ENCODE peak calls at places on chromosome 13, in six cellular contexts. One of them, this sample, is unnamed. For H3K4me1, the result is how much of the 10 kb centered on the place peaks cover.

GRCh38 chr13:112727581-112727980 is 37.7 kb downstream of the ATP11A start:
- DNase-seq in esophagus squamous epithelium: no peak
- DNase-seq in uterus: no peak
- DNase-seq in ovary: peak
- DNase-seq in cardiac muscle cell: no peak
- DNase-seq in CD4-positive, alpha-beta memory T cell: no peak
- DNase-seq in this sample: no peak

GRCh38 chr13:20295956-20296355 is 63.8 kb upstream of the GJB6 start:
- DNase-seq in esophagus squamous epithelium: no peak
- DNase-seq in uterus: no peak
- DNase-seq in ovary: no peak
- DNase-seq in cardiac muscle cell: no peak
- DNase-seq in CD4-positive, alpha-beta memory T cell: no peak
- DNase-seq in this sample: no peak

GRCh38 chr13:113219311-113219940 is 10.0 kb downstream of the CUL4A start:
- DNase-seq in esophagus squamous epithelium: no peak
- DNase-seq in uterus: no peak
- DNase-seq in ovary: no peak
- DNase-seq in cardiac muscle cell: no peak
- DNase-seq in CD4-positive, alpha-beta memory T cell: no peak
- DNase-seq in this sample: peak

GRCh38 chr13:111460548-111461444 is 140.4 kb downstream of the TEX29 start:
- DNase-seq in esophagus squamous epithelium: no peak
- DNase-seq in uterus: peak
- DNase-seq in ovary: peak
- DNase-seq in cardiac muscle cell: peak
- DNase-seq in CD4-positive, alpha-beta memory T cell: no peak
- DNase-seq in this sample: no peak

GRCh38 chr13:114152285-114152645 is 19.8 kb upstream of the RASA3 start:
- DNase-seq in esophagus squamous epithelium: no peak
- DNase-seq in uterus: no peak
- DNase-seq in ovary: no peak
- DNase-seq in cardiac muscle cell: no peak
- DNase-seq in CD4-positive, alpha-beta memory T cell: no peak
- DNase-seq in this sample: no peak

GRCh38 chr13:77028202-77028601 is 1.2 kb upstream of the FBXL3 start:
- DNase-seq in esophagus squamous epithelium: no peak
- DNase-seq in uterus: peak
- DNase-seq in ovary: no peak
- DNase-seq in cardiac muscle cell: peak
- DNase-seq in CD4-positive, alpha-beta memory T cell: no peak
- DNase-seq in this sample: no peak

GRCh38 chr13:42379241-42379640 is 107.3 kb downstream of the AKAP11 start:
- DNase-seq in esophagus squamous epithelium: no peak
- DNase-seq in uterus: no peak
- DNase-seq in ovary: no peak
- DNase-seq in cardiac muscle cell: no peak
- DNase-seq in CD4-positive, alpha-beta memory T cell: no peak
- DNase-seq in this sample: no peak

GRCh38 chr13:100154835-100155463 is 66.1 kb downstream of the PCCA start:
- DNase-seq in esophagus squamous epithelium: no peak
- DNase-seq in uterus: no peak
- DNase-seq in ovary: no peak
- DNase-seq in cardiac muscle cell: no peak
- DNase-seq in CD4-positive, alpha-beta memory T cell: no peak
- DNase-seq in this sample: no peak

GRCh38 chr13:98664047-98664446 is 87.1 kb upstream of the STK24 start:
- DNase-seq in esophagus squamous epithelium: no peak
- DNase-seq in uterus: no peak
- DNase-seq in ovary: no peak
- DNase-seq in cardiac muscle cell: peak
- DNase-seq in CD4-positive, alpha-beta memory T cell: no peak
- DNase-seq in this sample: no peak

GRCh38 chr13:101452519-101453485 is at the start of gene ITGBL1:
- DNase-seq in esophagus squamous epithelium: no peak
- DNase-seq in uterus: no peak
- DNase-seq in ovary: no peak
- DNase-seq in cardiac muscle cell: peak
- DNase-seq in CD4-positive, alpha-beta memory T cell: no peak
- DNase-seq in this sample: no peak

GRCh38 chr13:113754242-113754641 is 4.8 kb upstream of the TMEM255B start:
- DNase-seq in esophagus squamous epithelium: no peak
- DNase-seq in uterus: no peak
- DNase-seq in ovary: no peak
- DNase-seq in cardiac muscle cell: no peak
- DNase-seq in CD4-positive, alpha-beta memory T cell: no peak
- DNase-seq in this sample: no peak

GRCh38 chr13:73092831-73093230 is 34.0 kb downstream of the KLF5 start:
- DNase-seq in esophagus squamous epithelium: no peak
- DNase-seq in uterus: no peak
- DNase-seq in ovary: no peak
- DNase-seq in cardiac muscle cell: no peak
- DNase-seq in CD4-positive, alpha-beta memory T cell: no peak
- DNase-seq in this sample: no peak

GRCh38 chr13:99217461-99218101 is 16.9 kb downstream of the UBAC2 start:
- DNase-seq in esophagus squamous epithelium: no peak
- DNase-seq in uterus: no peak
- DNase-seq in ovary: no peak
- DNase-seq in cardiac muscle cell: no peak
- DNase-seq in CD4-positive, alpha-beta memory T cell: no peak
- DNase-seq in this sample: no peak

GRCh38 chr13:43786766-43787517 is at the start of gene ENOX1:
- DNase-seq in esophagus squamous epithelium: no peak
- DNase-seq in uterus: peak
- DNase-seq in ovary: peak
- DNase-seq in cardiac muscle cell: peak
- DNase-seq in CD4-positive, alpha-beta memory T cell: no peak
- DNase-seq in this sample: no peak

GRCh38 chr13:110422913-110423688 is 116.0 kb downstream of the COL4A2 start:
- DNase-seq in esophagus squamous epithelium: no peak
- DNase-seq in uterus: no peak
- DNase-seq in ovary: no peak
- DNase-seq in cardiac muscle cell: no peak
- DNase-seq in CD4-positive, alpha-beta memory T cell: no peak
- DNase-seq in this sample: no peak
- H3K4me1 ChIP-seq in esophagus squamous epithelium: under half
- H3K4me1 ChIP-seq in uterus: under half
- H3K4me1 ChIP-seq in ovary: under half
- H3K4me1 ChIP-seq in cardiac muscle cell: under half
- H3K4me1 ChIP-seq in CD4-positive, alpha-beta memory T cell: under half
- H3K4me1 ChIP-seq in this sample: under half

GRCh38 chr13:48506092-48506701 is 26.7 kb downstream of the RCBTB2 start:
- DNase-seq in esophagus squamous epithelium: no peak
- DNase-seq in uterus: no peak
- DNase-seq in ovary: no peak
- DNase-seq in cardiac muscle cell: no peak
- DNase-seq in CD4-positive, alpha-beta memory T cell: no peak
- DNase-seq in this sample: no peak
- H3K4me3 ChIP-seq in esophagus squamous epithelium: no peak
- H3K4me3 ChIP-seq in uterus: no peak
- H3K4me3 ChIP-seq in ovary: no peak
- H3K4me3 ChIP-seq in cardiac muscle cell: no peak
- H3K4me3 ChIP-seq in CD4-positive, alpha-beta memory T cell: peak
- H3K4me3 ChIP-seq in this sample: no peak

DNA sequence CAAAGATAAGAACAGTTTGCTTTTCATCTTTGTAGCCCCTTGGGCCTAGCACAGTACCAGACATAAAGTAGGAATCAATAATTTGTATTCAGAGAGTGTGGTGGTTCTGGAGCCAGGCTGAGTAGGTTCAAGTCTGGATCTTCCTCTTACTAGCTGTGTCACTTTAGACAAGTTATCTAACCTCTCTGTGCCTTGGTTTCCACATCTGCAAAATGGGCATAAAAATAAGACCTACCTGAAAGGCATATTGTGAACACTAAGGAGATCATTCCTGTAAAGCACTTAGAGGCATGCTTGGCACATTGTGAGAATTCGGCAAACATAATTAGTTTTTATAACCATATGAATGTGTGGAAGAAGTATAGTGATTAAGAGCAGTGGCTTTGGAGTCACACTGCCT is 95.8 kb downstream of the MBNL2 start:
- DNase-seq in esophagus squamous epithelium: no peak
- DNase-seq in uterus: no peak
- DNase-seq in ovary: no peak
- DNase-seq in cardiac muscle cell: no peak
- DNase-seq in CD4-positive, alpha-beta memory T cell: no peak
- DNase-seq in this sample: no peak
- H3K4me1 ChIP-seq in esophagus squamous epithelium: under half
- H3K4me1 ChIP-seq in uterus: under half
- H3K4me1 ChIP-seq in ovary: under half
- H3K4me1 ChIP-seq in cardiac muscle cell: under half
- H3K4me1 ChIP-seq in CD4-positive, alpha-beta memory T cell: under half
- H3K4me1 ChIP-seq in this sample: under half

DNA sequence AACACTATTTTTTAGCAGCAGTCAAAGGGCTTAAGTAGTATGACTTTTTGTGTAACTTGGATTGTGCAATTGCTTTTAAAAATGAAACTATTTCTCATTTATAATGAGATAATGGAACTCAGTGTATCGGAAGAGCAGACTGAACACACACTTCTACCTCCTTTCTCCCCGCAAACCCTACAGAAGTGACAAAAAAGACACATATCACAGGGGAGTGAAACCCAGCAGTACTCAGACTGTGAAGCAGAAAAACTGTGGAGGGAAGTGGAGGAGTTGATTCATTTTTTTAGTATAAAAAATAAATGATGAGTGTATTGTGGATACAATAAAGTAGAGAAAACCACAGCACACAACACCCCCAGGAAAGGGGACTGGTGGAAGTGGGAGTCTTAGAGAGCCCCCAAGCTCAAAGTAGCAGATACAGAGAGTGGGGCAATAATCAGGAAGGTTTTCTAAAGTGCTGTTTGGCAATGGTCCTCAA is 9.7 kb downstream of the LPAR6 start:
- DNase-seq in esophagus squamous epithelium: no peak
- DNase-seq in uterus: no peak
- DNase-seq in ovary: no peak
- DNase-seq in cardiac muscle cell: peak
- DNase-seq in CD4-positive, alpha-beta memory T cell: peak
- DNase-seq in this sample: no peak
- H3K4me3 ChIP-seq in esophagus squamous epithelium: peak
- H3K4me3 ChIP-seq in uterus: no peak
- H3K4me3 ChIP-seq in ovary: no peak
- H3K4me3 ChIP-seq in cardiac muscle cell: no peak
- H3K4me3 ChIP-seq in CD4-positive, alpha-beta memory T cell: no peak
- H3K4me3 ChIP-seq in this sample: peak

This sample was measured in ascending aorta.